ENCODE peak calls at places on chromosomes 1 and 21, in eight cellular contexts. C is tibial artery, Z is adrenal gland, I is heart left ventricle, L is HepG2, W is neural progenitor cell, P is psoas muscle, N is fibroblast of lung. R is an unnamed sample.

GRCh38 chr1:12078938-12079861 is 16.1 kb downstream of the TNFRSF8 start:
- DNase-seq in W (peak; percentile 75), C (no peak), P (no peak), Z (peak; percentile 51), I (no peak), N (peak; percentile 58), L (peak; percentile 47), R (no peak)

GRCh38 chr1:1763657-1764621 is 14.3 kb downstream of the NADK start:
- DNase-seq in C (no peak), P (peak; percentile 85), Z (peak; percentile 97), L (no peak), W (no peak), I (peak; percentile 82), N (peak; percentile 14), R (no peak)

GRCh38 chr1:110087812-110088738 is 17.6 kb upstream of the ALX3 start:
- DNase-seq in C (no peak), I (no peak), W (peak; percentile 68), Z (peak; percentile 75), P (peak; percentile 47), L (peak; percentile 54), N (peak; percentile 53), R (peak; percentile 70)

GRCh38 chr1:109671067-109671466 is 3.2 kb downstream of the GSTM2 start:
- DNase-seq in C (no peak), L (no peak), P (no peak), Z (no peak), W (no peak), I (no peak), N (no peak), R (peak; percentile 47)

GRCh38 chr1:53644909-53645689 is 93.9 kb downstream of the GLIS1 start:
- DNase-seq in W (no peak), Z (no peak), P (no peak), I (peak; percentile 13), L (no peak), N (no peak), C (peak; percentile 28), R (no peak)

GRCh38 chr1:116465845-116466685 is 93.0 kb downstream of the ATP1A1 start:
- DNase-seq in W (no peak), C (no peak), Z (no peak), P (no peak), L (peak; percentile 93), I (no peak), N (no peak), R (no peak)

GRCh38 chr1:153990468-153991150 is at the start of gene RPS27:
- DNase-seq in P (peak; percentile 93), L (peak; percentile 98), I (peak; percentile 84), N (peak; percentile 99), Z (peak; percentile 95), W (peak; percentile 99), C (peak; percentile 95), R (peak; percentile 100)

GRCh38 chr1:85325920-85326319 is 49.5 kb upstream of the BCL10 start:
- DNase-seq in P (no peak), L (peak; percentile 82), N (no peak), W (no peak), I (no peak), Z (no peak), C (no peak), R (peak; percentile 78)

GRCh38 chr1:66388918-66389317 is 145.0 kb upstream of the SGIP1 start:
- DNase-seq in N (no peak), P (no peak), W (no peak), Z (no peak), C (no peak), L (no peak), I (no peak), R (no peak)

GRCh38 chr1:177640687-177641086 is 329.2 kb downstream of the SEC16B start:
- DNase-seq in N (no peak), Z (no peak), W (no peak), L (peak; percentile 1), P (no peak), C (no peak), I (no peak), R (no peak)

GRCh38 chr1:41503507-41504125 is 19.1 kb upstream of the EDN2 start:
- DNase-seq in W (no peak), P (no peak), I (no peak), C (no peak), N (no peak), L (no peak), Z (no peak), R (no peak)

GRCh38 chr1:33826711-33827110 is 37.2 kb upstream of the HMGB4 start:
- DNase-seq in L (no peak), W (no peak), Z (no peak), P (no peak), N (no peak), C (no peak), I (no peak), R (no peak)

GRCh38 chr1:45846931-45847330 is 43.5 kb downstream of the MAST2 start:
- DNase-seq in Z (no peak), P (no peak), W (no peak), C (no peak), N (peak; percentile 26), L (no peak), I (no peak), R (no peak)

GRCh38 chr1:31815752-31816484 is at the start of gene SPOCD1:
- DNase-seq in N (peak; percentile 85), Z (peak; percentile 83), P (peak; percentile 82), L (peak; percentile 85), C (peak; percentile 83), W (peak; percentile 91), I (peak; percentile 86), R (peak; percentile 91)

GRCh38 chr1:200242379-200243041 is 167.3 kb downstream of the ZNF281 start:
- DNase-seq in C (no peak), P (no peak), N (peak; percentile 54), I (no peak), Z (peak; percentile 24), W (peak; percentile 49), L (no peak), R (peak; percentile 38)

GRCh38 chr21:45320991-45321656 is 33.4 kb upstream of the POFUT2 start:
- DNase-seq in N (no peak), L (no peak), Z (no peak), W (no peak), C (peak; percentile 66), I (peak; percentile 32), P (no peak), R (no peak)

GRCh38 chr21:45323487-45324380 is 36.0 kb upstream of the POFUT2 start:
- DNase-seq in Z (no peak), I (peak; percentile 51), W (no peak), C (peak; percentile 94), P (peak; percentile 49), N (peak; percentile 75), L (no peak), R (no peak)

GRCh38 chr21:45322960-45323461 is 35.3 kb upstream of the POFUT2 start:
- DNase-seq in Z (no peak), W (peak; percentile 15), L (no peak), P (peak; percentile 59), N (peak; percentile 69), I (peak; percentile 60), C (peak; percentile 98), R (no peak)

GRCh38 chr21:45320261-45320990 is 32.7 kb upstream of the POFUT2 start:
- DNase-seq in W (no peak), N (no peak), L (no peak), Z (no peak), C (peak; percentile 88), I (peak; percentile 77), P (peak; percentile 55), R (peak; percentile 19)

GRCh38 chr21:45322231-45322959 is 34.7 kb upstream of the POFUT2 start:
- DNase-seq in C (peak; percentile 67), I (peak; percentile 57), L (no peak), N (no peak), W (no peak), P (no peak), Z (no peak), R (no peak)
- H3K9me3 ChIP-seq in C (no peaks in the 10 kb centered on the region), I (no peaks in the 10 kb centered on the region), L (no peaks in the 10 kb centered on the region), N (no peaks in the 10 kb centered on the region), W (no peaks in the 10 kb centered on the region), P (no peaks in the 10 kb centered on the region), Z (no peaks in the 10 kb centered on the region), R (no peaks in the 10 kb centered on the region)

DNA sequence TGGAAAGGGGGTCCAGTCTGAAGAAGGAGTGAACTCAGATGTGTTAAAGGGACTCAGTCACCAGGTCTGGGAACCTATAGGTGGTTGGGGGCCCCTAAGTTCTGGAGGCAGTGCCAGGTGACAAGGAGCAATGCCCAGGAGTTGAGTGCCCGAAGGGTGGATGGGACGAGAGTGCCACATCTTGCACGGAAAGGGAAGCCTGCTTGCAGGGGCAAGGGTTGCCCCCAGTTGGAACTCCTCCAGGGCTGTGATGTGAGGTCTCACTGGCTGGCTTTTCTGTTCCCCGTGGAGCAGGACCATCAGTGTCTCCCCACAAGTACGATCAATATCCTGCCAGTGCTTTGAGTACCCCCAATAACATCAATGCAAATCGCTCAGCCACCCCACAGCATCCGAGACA is 107.3 kb downstream of the TOMM20 start:
- DNase-seq in I (no peak), L (no peak), W (no peak), Z (no peak), P (no peak), N (no peak), C (peak; percentile 56), R (no peak)
- H3K4me1 ChIP-seq in I (no peaks in the 10 kb centered on the region), L (peaks cover 79% of the 10 kb centered on the region), W (peaks cover 11% of the 10 kb centered on the region), Z (peaks cover 20% of the 10 kb centered on the region), P (peaks cover 23% of the 10 kb centered on the region), N (peaks cover 3% of the 10 kb centered on the region), C (peaks cover 10% of the 10 kb centered on the region), R (no peaks in the 10 kb centered on the region)

DNA sequence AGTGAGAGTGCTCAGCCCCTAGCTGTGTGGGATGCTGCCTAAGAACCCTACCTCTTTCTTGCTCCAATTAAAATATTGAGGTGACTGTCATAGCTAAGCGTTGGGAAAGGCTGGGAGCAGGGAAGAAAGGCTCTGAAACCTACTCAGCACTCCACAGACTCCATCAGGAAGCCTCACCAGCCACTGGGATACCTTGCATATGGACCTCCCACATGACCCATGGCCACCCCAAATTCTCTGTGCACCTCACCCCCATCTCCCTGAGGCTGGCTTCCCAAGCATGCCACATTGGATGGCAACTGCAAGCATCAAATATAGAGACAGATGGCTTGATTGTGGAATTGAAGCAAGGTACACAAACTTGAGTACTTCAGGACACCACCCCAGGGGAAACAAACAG is 41.8 kb downstream of the FLVCR1 start:
- DNase-seq in L (no peak), N (no peak), Z (no peak), W (no peak), I (no peak), P (no peak), C (no peak), R (no peak)
- H3K9me3 ChIP-seq in L (peaks cover 11% of the 10 kb centered on the region), N (no peaks in the 10 kb centered on the region), Z (peaks cover 6% of the 10 kb centered on the region), W (peaks cover 15% of the 10 kb centered on the region), I (peaks cover 31% of the 10 kb centered on the region), P (peaks cover 33% of the 10 kb centered on the region), C (peaks cover 34% of the 10 kb centered on the region), R (no peaks in the 10 kb centered on the region)

DNA sequence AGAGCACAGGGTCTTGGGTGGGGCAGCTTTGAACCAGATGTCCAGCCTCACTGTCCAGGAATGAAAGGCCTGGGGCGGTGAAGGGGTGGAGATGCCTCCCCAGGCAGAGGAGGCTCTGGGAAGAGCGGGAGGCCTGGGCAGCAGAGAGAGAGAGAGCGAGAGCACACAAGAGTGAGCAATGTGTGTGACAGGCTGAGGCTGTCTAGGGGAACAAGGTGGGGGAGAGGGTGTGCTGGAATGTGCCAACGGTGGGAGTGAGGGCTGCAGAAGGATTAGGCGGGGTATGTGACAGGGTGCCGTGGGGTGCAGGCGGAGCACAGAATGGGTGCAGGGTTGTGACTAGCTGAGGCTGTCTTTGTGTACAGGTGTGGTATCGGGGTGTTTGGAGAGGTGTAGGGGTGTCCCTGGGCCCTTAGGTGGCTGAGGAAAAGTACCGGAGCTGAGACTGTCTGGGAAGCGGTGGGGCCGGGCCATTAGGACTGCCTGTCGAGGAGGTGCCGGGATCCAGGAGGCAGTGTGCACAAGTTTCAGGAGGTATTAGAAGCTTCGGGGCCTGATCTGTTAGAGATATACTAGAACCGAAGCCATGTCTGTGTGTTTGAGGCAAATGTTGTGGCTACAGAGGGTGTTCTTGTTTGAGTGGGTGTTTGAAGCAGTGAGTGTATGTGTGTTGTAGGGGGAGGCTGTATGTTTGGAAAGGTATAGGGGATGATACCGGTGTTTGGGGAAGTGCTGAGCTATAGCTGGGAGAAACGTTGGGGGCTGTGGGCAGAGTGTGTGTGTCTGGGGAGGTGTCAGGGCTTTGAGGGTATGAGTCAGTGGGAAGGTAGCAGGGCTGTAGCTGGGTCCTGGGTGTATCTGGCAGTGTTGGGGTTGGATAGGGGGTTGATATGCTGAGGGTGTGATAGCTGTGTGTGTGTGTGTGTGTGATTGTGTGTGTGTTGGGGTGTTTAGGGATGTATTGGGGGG is 9.1 kb downstream of the AHDC1 start:
- DNase-seq in P (no peak), C (no peak), W (peak; percentile 46), N (no peak), Z (no peak), L (no peak), I (no peak), R (no peak)
- H3K4me1 ChIP-seq in P (peaks cover 96% of the 10 kb centered on the region), C (peaks cover 100% of the 10 kb centered on the region), W (peaks cover 97% of the 10 kb centered on the region), N (peaks cover 80% of the 10 kb centered on the region), Z (peaks cover 100% of the 10 kb centered on the region), L (peaks cover 51% of the 10 kb centered on the region), I (peaks cover 29% of the 10 kb centered on the region), R (no peaks in the 10 kb centered on the region)